ENCODE peak calls at places on chromosomes 4 and X, in eight cellular contexts. N, Y, M, I, B, E, A and O are unnamed samples.
A peak's percentile ranks its signal among the peaks of the same experiment; 100 is the strongest.

GRCh38 chr4:169270156-169270809 is 473 bp downstream of the SH3RF1 start:
- DNase-seq in N (peak; percentile 87), Y (no peak), M (no peak), I (peak; percentile 43), B (peak; percentile 53), E (no peak), A (peak; percentile 71), O (peak; percentile 61)

GRCh38 chrX:30586516-30586915 is 8.9 kb upstream of the TASL start:
- DNase-seq in N (no peak), Y (no peak), M (no peak), I (no peak), B (no peak), E (no peak), A (no peak), O (no peak)

GRCh38 chr4:185332575-185333464 is 62.9 kb downstream of the LRP2BP start:
- DNase-seq in N (no peak), Y (no peak), M (no peak), I (no peak), B (no peak), E (no peak), A (no peak), O (no peak)

GRCh38 chrX:40153335-40154221 is 55.8 kb upstream of the BCOR start:
- DNase-seq in N (peak; percentile 76), Y (no peak), M (no peak), I (no peak), B (peak; percentile 61), E (no peak), A (no peak), O (peak; percentile 49)

GRCh38 chrX:129239371-129239770 is 283.9 kb downstream of the SMARCA1 start:
- DNase-seq in N (no peak), Y (peak; percentile 1), M (no peak), I (peak; percentile 91), B (no peak), E (no peak), A (no peak), O (peak; percentile 19)

GRCh38 chr4:64520393-64520792 is 111.1 kb upstream of the TECRL start:
- DNase-seq in N (no peak), Y (no peak), M (no peak), I (no peak), B (no peak), E (no peak), A (no peak), O (no peak)

GRCh38 chr4:113582737-113583136 is 178.8 kb downstream of the CAMK2D start:
- DNase-seq in N (no peak), Y (no peak), M (no peak), I (no peak), B (no peak), E (no peak), A (no peak), O (no peak)

GRCh38 chrX:110965409-110965808 is 130.6 kb upstream of the PAK3 start:
- DNase-seq in N (no peak), Y (no peak), M (no peak), I (peak; percentile 10), B (no peak), E (no peak), A (peak; percentile 63), O (no peak)

GRCh38 chr4:173051697-173052096 is 116.9 kb upstream of the GALNT7 start:
- DNase-seq in N (no peak), Y (peak; percentile 7), M (no peak), I (peak; percentile 29), B (no peak), E (no peak), A (no peak), O (no peak)

GRCh38 chrX:15815779-15816452 is 25.6 kb downstream of the ZRSR2 start:
- DNase-seq in N (peak; percentile 59), Y (peak; percentile 33), M (peak; percentile 3), I (no peak), B (peak; percentile 60), E (no peak), A (no peak), O (peak; percentile 31)

GRCh38 chr4:273312-274017 is 31.8 kb downstream of the ZNF732 start:
- DNase-seq in N (no peak), Y (no peak), M (no peak), I (no peak), B (no peak), E (no peak), A (no peak), O (no peak)

GRCh38 chrX:16319929-16320328 is 152.6 kb downstream of the MAGEB17 start:
- DNase-seq in N (no peak), Y (peak; percentile 65), M (no peak), I (peak; percentile 52), B (no peak), E (no peak), A (no peak), O (peak; percentile 8)

GRCh38 chr4:21184788-21185187 is 484.5 kb downstream of the PACRGL start:
- DNase-seq in N (no peak), Y (no peak), M (no peak), I (no peak), B (no peak), E (no peak), A (no peak), O (no peak)

GRCh38 chr4:186161138-186161537 is 30.2 kb upstream of the CYP4V2 start:
- DNase-seq in N (no peak), Y (no peak), M (no peak), I (no peak), B (no peak), E (no peak), A (no peak), O (no peak)

GRCh38 chrX:131812847-131813825 is 210.0 kb upstream of the STK26 start:
- DNase-seq in N (peak; percentile 36), Y (peak; percentile 79), M (no peak), I (peak; percentile 62), B (no peak), E (no peak), A (peak; percentile 79), O (peak; percentile 18)

GRCh38 chr4:25970241-25970675 is 56.2 kb downstream of the SMIM20 start:
- DNase-seq in N (no peak), Y (no peak), M (no peak), I (peak; percentile 23), B (no peak), E (no peak), A (no peak), O (no peak)

GRCh38 chr4:139672215-139672614 is 6.6 kb downstream of the MGST2 start:
- DNase-seq in N (no peak), Y (peak; percentile 26), M (no peak), I (no peak), B (no peak), E (no peak), A (no peak), O (no peak)

GRCh38 chr4:10524196-10524833 is 67.1 kb upstream of the ZNF518B start:
- DNase-seq in N (no peak), Y (no peak), M (no peak), I (no peak), B (no peak), E (no peak), A (peak; percentile 58), O (no peak)

GRCh38 chrX:57070185-57070984 is 51.0 kb downstream of the SPIN2B start:
- DNase-seq in N (peak; percentile 10), Y (no peak), M (no peak), I (no peak), B (peak; percentile 33), E (no peak), A (no peak), O (peak; percentile 0)

GRCh38 chr4:140243345-140243753 is 89.4 kb upstream of the MAML3 start:
- DNase-seq in N (no peak), Y (no peak), M (no peak), I (no peak), B (no peak), E (no peak), A (no peak), O (no peak)

GRCh38 chr4:88569944-88570455 is 22.3 kb upstream of the HERC3 start:
- DNase-seq in N (no peak), Y (no peak), M (no peak), I (peak; percentile 35), B (no peak), E (no peak), A (no peak), O (peak; percentile 36)
- H2AFZ ChIP-seq in N (no peak overlapping the region), Y (no peak overlapping the region), M (no peak overlapping the region), I (no peak overlapping the region), B (peak overlapping the region; percentile 69), E (no peak overlapping the region), A (peak overlapping the region; percentile 17), O (no peak overlapping the region)

DNA sequence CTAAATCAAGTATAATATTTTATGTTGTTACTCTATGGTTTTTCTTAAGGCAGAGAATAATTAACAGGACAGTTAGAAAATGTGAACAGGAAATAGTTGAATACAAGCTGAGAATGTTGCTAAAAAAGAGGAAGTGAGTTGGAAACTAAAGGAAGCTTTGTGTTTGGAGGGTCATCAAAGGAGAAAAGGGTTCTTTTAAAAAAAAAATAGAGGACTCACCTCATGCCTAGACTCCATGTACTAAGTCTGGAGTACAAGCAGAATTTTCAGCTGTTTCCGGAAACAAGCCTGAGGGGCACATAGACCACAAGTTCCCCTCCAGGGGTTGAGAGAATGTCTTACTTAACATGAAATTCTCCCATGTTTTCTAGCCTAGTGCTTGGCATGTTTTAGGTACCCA is 20.1 kb upstream of the MAP7D3 start:
- DNase-seq in N (no peak), Y (no peak), M (no peak), I (no peak), B (no peak), E (no peak), A (no peak), O (no peak)
- H2AFZ ChIP-seq in N (no peak overlapping the region), Y (no peak overlapping the region), M (no peak overlapping the region), I (no peak overlapping the region), B (no peak overlapping the region), E (no peak overlapping the region), A (no peak overlapping the region), O (no peak overlapping the region)

DNA sequence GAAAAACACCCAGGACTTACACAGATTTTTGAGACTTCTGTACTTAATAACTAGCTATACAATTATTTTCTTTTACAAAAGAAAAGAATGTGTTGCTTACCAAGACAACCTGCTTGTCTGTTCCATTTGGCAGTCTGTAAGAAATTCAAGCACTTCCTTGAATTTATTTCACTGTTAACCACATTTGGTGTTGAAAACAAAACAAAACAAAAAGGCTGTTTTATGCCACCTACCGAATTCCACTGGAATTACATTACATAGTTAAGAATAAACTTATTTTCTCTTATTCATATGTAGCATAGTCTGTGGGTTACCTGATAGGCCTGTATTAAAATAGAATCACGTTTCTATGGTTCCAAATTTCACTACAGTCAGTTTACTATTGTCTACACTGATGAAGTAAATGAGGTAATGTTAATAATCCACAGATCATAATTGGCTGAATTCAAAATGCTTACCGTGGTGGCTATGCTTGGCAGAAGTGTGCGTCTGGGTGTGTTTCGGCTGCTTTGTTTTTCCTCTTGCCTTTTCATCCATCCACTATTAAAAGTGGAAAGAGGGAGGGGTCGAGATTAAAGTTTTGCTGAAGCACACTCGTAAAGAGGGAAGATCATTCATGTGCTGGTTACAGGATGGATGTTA is at the start of gene TLR1:
- DNase-seq in N (peak; percentile 26), Y (peak; percentile 64), M (no peak), I (peak; percentile 54), B (no peak), E (no peak), A (peak; percentile 43), O (peak; percentile 56)
- H2AFZ ChIP-seq in N (peak within 1 kb of the TSS; percentile 7), Y (no peak within 1 kb of the TSS), M (peak within 1 kb of the TSS; percentile 51), I (peak within 1 kb of the TSS; percentile 73), B (no peak within 1 kb of the TSS), E (peak within 1 kb of the TSS; percentile 64), A (peak within 1 kb of the TSS; percentile 83), O (peak within 1 kb of the TSS; percentile 71)

DNA sequence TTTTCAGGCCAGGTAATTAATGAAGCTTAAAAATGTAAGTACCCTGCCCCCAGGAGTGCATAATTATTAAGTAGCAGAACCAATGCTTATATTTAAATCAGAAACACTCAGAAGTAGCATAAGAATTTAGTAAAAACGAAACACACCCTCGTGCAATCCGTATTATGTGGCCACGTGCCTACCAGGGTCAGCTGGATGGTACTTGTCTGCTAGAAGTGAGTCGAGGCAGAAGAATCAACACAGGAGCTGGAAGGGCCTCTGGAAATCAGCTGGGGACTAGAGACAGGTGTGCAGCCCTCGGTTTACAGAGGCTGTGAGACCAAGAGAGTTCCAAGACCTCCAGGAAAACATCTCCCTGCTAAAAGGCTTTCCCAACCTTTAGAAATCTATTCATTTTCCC is 559 bp upstream of the FAM47E start:
- DNase-seq in N (peak; percentile 21), Y (no peak), M (no peak), I (peak; percentile 1), B (no peak), E (no peak), A (no peak), O (no peak)
- H2AFZ ChIP-seq in N (peak overlapping the region; percentile 92), Y (peak overlapping the region; percentile 39), M (peak overlapping the region; percentile 97), I (no peak overlapping the region), B (no peak overlapping the region), E (no peak overlapping the region), A (peak overlapping the region; percentile 92), O (peak overlapping the region; percentile 65)